ENCODE peak calls at places on chromosomes 11 and 22, in eight cellular contexts. F is MM.1S, Q is sigmoid colon, C is brain microvascular endothelial cell, I is heart right ventricle, W is pancreas, S is PC-9, U is A673. G is an unnamed sample. For H3K27me3, the result is how much of the 10 kb centered on the place peaks cover.

GRCh38 chr11:85765835-85766234 is 45.1 kb downstream of the SYTL2 start:
- DNase-seq in W (no peak), U (no peak), F (no peak), C (no peak), Q (no peak), S (no peak), I (no peak), G (no peak)

GRCh38 chr22:28074526-28074925 is 155.5 kb upstream of the PITPNB start:
- DNase-seq in F (no peak), W (no peak), S (no peak), Q (no peak), C (no peak), I (peak), U (no peak), G (no peak)

GRCh38 chr22:38007330-38007902 is 23.1 kb upstream of the SOX10 start:
- DNase-seq in C (no peak), S (no peak), U (no peak), I (no peak), W (peak), Q (no peak), F (no peak), G (no peak)

GRCh38 chr11:105073486-105074200 is 28.5 kb upstream of the CARD16 start:
- DNase-seq in Q (no peak), S (no peak), U (peak), C (no peak), W (no peak), F (no peak), I (no peak), G (no peak)

GRCh38 chr11:42770444-42771065 is 541.2 kb upstream of the API5 start:
- DNase-seq in I (no peak), U (peak), Q (no peak), S (no peak), C (no peak), F (peak), W (no peak), G (no peak)

GRCh38 chr11:118975771-118976709 is 4.5 kb downstream of the FOXR1 start:
- DNase-seq in Q (no peak), U (peak), F (no peak), W (no peak), I (no peak), S (no peak), C (no peak), G (no peak)

GRCh38 chr22:24424901-24425775 is 2.3 kb upstream of the ADORA2A start:
- DNase-seq in U (no peak), S (no peak), C (no peak), I (peak), F (no peak), W (no peak), Q (no peak), G (no peak)

GRCh38 chr11:130523609-130524008 is 75.2 kb downstream of the ADAMTS15 start:
- DNase-seq in F (no peak), I (peak), S (no peak), Q (peak), C (peak), W (no peak), U (no peak), G (no peak)

GRCh38 chr11:80505771-80506170 is 1064.9 kb upstream of the TENM4 start:
- DNase-seq in S (peak), U (no peak), W (no peak), C (no peak), Q (no peak), I (no peak), F (no peak), G (no peak)

GRCh38 chr11:46906596-46906995 is 11.8 kb downstream of the LRP4 start:
- DNase-seq in F (no peak), S (no peak), I (no peak), Q (no peak), C (peak), U (no peak), W (no peak), G (no peak)

GRCh38 chr11:8263769-8264410 is at the start of gene LMO1:
- DNase-seq in S (peak), I (peak), W (peak), Q (peak), F (peak), C (peak), U (peak), G (peak)

GRCh38 chr11:36775157-36775556 is 177.1 kb upstream of the RAG2 start:
- DNase-seq in C (no peak), I (no peak), Q (no peak), F (no peak), U (no peak), S (no peak), W (no peak), G (no peak)

GRCh38 chr11:110435780-110436717 is 6.3 kb downstream of the FDX1 start:
- DNase-seq in F (no peak), W (no peak), U (no peak), S (no peak), C (peak), Q (no peak), I (no peak), G (peak)

GRCh38 chr11:122671270-122671906 is 15.9 kb downstream of the UBASH3B start:
- DNase-seq in F (no peak), I (no peak), U (no peak), S (no peak), C (peak), Q (no peak), W (no peak), G (no peak)

GRCh38 chr11:44894217-44894617 is 56.5 kb downstream of the TP53I11 start:
- DNase-seq in U (peak), I (peak), S (peak), F (peak), C (peak), W (peak), Q (peak), G (no peak)

GRCh38 chr11:119529063-119529845 is 106.3 kb upstream of the THY1 start:
- DNase-seq in U (no peak), I (no peak), Q (peak), F (no peak), C (no peak), S (no peak), W (no peak), G (no peak)

GRCh38 chr11:112421854-112422253 is 161.2 kb upstream of the PLET1 start:
- DNase-seq in Q (no peak), I (no peak), S (no peak), C (no peak), U (no peak), F (no peak), W (no peak), G (no peak)

GRCh38 chr11:8081591-8082021 is 595 bp downstream of the TUB start:
- DNase-seq in W (no peak), C (no peak), Q (no peak), U (no peak), S (no peak), I (no peak), F (no peak), G (no peak)

GRCh38 chr22:46574993-46575914 is 37.8 kb upstream of the CELSR1 start:
- DNase-seq in I (peak), Q (peak), S (peak), F (peak), C (no peak), W (peak), U (no peak), G (no peak)

GRCh38 chr22:38338772-38339379 is 21.6 kb upstream of the CSNK1E start:
- DNase-seq in U (no peak), S (no peak), C (no peak), W (peak), F (no peak), Q (peak), I (no peak), G (no peak)

GRCh38 chr11:77146261-77147035 is 18.4 kb downstream of the MYO7A start:
- DNase-seq in C (no peak), I (peak), F (no peak), W (no peak), S (no peak), Q (no peak), U (no peak), G (no peak)

GRCh38 chr22:34709641-34710040 is 356.3 kb upstream of the ISX start:
- DNase-seq in U (no peak), S (peak), F (no peak), W (no peak), C (no peak), I (no peak), Q (no peak), G (no peak)

GRCh38 chr11:33347490-33348125 is 90.4 kb downstream of the HIPK3 start:
- DNase-seq in F (no peak), I (no peak), S (no peak), C (no peak), W (no peak), Q (no peak), U (no peak), G (no peak)

GRCh38 chr22:43118953-43119458 is 8.5 kb downstream of the BIK start:
- DNase-seq in I (no peak), Q (no peak), F (no peak), C (peak), S (no peak), U (no peak), W (no peak), G (no peak)

GRCh38 chr22:41501209-41501608 is 32.3 kb downstream of the ACO2 start:
- DNase-seq in U (peak), F (no peak), C (no peak), S (no peak), Q (no peak), I (no peak), W (no peak), G (no peak)

GRCh38 chr11:86978756-86979608 is 23.8 kb upstream of the FZD4 start:
- DNase-seq in Q (no peak), S (no peak), F (peak), U (peak), I (no peak), W (no peak), C (peak), G (no peak)

GRCh38 chr11:8604078-8604723 is 10.2 kb upstream of the STK33 start:
- DNase-seq in I (peak), F (peak), Q (peak), U (peak), C (peak), W (peak), S (peak), G (peak)

GRCh38 chr22:47914481-47915097 is 1152.1 kb downstream of the TBC1D22A start:
- DNase-seq in S (no peak), U (peak), F (no peak), I (no peak), W (no peak), Q (no peak), C (no peak), G (no peak)

GRCh38 chr11:10327254-10327653 is 22.4 kb downstream of the ADM start:
- DNase-seq in U (peak), W (no peak), I (no peak), F (no peak), Q (no peak), C (peak), S (no peak), G (no peak)

GRCh38 chr11:61732705-61733104 is 19.7 kb upstream of the MYRF start:
- DNase-seq in W (peak), I (no peak), C (no peak), F (no peak), S (no peak), Q (no peak), U (no peak), G (no peak)

DNA sequence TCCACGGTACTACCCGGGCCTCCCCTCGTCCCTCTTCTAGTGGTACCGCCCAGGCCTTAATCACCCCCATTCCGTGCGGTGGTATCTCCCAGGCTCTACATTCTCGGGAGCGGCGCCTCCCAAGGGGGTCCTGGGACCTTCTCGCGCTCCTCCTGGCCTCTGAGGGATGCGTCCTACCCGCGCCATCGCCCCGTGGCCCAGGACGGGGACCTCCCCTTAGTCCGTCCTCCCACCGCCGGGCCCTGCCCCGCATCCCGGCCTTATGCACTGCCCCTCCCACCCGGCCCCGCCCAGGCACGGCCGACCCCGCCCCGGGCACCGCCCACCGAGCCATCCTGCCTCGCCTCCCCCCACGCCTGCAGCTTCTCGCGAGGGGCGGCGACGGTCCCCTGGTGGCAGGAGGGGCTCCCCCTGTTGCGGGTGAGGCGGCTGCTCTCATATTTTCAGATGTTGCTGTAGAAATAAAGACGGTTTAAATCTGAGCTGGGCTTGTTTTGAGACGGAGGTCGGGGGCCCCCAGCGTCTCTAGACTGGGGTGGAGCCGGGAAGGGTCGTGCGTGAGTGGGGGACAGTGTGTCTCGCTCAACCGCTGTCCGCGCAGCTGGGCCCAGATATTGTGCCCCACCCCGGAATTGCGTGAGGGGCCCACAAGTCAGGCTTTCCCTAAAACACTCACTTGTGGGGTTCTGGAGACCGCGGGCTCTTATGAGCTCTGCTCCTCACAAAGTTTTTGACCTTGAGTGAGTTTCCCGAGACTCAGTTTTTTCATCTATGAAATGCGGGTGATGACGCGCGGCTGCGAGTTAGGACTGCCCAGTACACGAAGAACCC is 845 bp upstream of the RAB1B start:
- DNase-seq in C (peak), U (peak), S (peak), I (peak), W (peak), Q (peak), F (peak), G (no peak)
- TF ChIP-seq CTCF in C (peak), U (peak), S (peak), I (peak), W (no peak), Q (no peak), F (no peak), G (no peak)

DNA sequence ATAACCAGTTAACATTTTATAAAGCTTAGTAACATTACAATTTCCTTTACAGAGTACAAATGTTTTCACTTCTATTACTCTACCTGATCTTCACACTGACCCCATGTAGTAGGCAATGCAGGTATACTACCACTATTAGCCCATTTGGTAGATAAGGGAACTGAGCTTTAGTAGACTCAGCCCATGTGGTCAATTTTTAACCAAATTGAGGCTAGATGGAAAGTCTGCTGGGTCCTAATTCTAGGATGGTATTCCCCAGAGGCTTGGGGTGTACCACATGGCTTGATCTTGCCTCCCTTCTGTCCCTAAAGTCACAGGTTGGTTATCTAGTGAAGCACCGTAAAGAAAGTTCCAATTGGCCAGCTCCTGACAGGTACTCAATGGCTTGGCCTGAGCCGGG is 48.2 kb downstream of the NRXN2 start:
- DNase-seq in W (no peak), F (no peak), U (no peak), I (no peak), S (no peak), Q (no peak), C (no peak), G (no peak)
- H3K4me3 ChIP-seq in W (no peak), F (no peak), U (no peak), I (no peak), S (no peak), Q (no peak), C (no peak), G (no peak)

GRCh38 chr22:19150482-19151328 is 613 bp upstream of the GSC2 start:
- DNase-seq in C (no peak), F (no peak), U (no peak), S (no peak), W (no peak), Q (no peak), I (no peak), G (no peak)
- H3K27me3 ChIP-seq in C (half or more), F (half or more), U (half or more), S (under half), W (under half), Q (half or more), I (half or more), G (half or more)

GRCh38 chr11:78586452-78587046 is 11.9 kb upstream of the NARS2 start:
- DNase-seq in I (no peak), Q (no peak), C (no peak), F (peak), U (peak), S (no peak), W (no peak), G (no peak)
- TF ChIP-seq CTCF in I (peak), Q (no peak), C (peak), F (peak), U (peak), S (peak), W (peak), G (peak)

GRCh38 chr11:12827929-12828812 is 153.9 kb downstream of the TEAD1 start:
- DNase-seq in S (peak), Q (no peak), C (peak), F (peak), U (peak), I (no peak), W (no peak), G (peak)
- H3K4me3 ChIP-seq in S (peak), Q (no peak), C (peak), F (peak), U (peak), I (peak), W (peak), G (peak)

GRCh38 chr11:127000991-127001390 is 421 bp upstream of the KIRREL3 start:
- DNase-seq in C (no peak), Q (no peak), I (no peak), W (no peak), F (no peak), U (no peak), S (no peak), G (no peak)
- H3K27me3 ChIP-seq in C (under half), Q (half or more), I (half or more), W (under half), F (under half), U (half or more), S (half or more), G (under half)

GRCh38 chr11:58058276-58059010 is 27.7 kb downstream of the OR6Q1 start:
- DNase-seq in C (peak), U (no peak), F (no peak), W (peak), Q (no peak), I (peak), S (no peak), G (no peak)

GRCh38 chr11:58061813-58062212 is 31.1 kb downstream of the OR6Q1 start:
- DNase-seq in C (peak), F (no peak), S (no peak), W (no peak), Q (no peak), I (no peak), U (no peak), G (peak)

GRCh38 chr11:58060535-58060934 is 29.8 kb downstream of the OR6Q1 start:
- DNase-seq in F (no peak), S (no peak), W (no peak), C (no peak), U (no peak), Q (no peak), I (no peak), G (no peak)

GRCh38 chr11:58059011-58059358 is 28.2 kb downstream of the OR6Q1 start:
- DNase-seq in W (no peak), F (no peak), Q (no peak), U (no peak), S (no peak), I (no peak), C (peak), G (no peak)

DNA sequence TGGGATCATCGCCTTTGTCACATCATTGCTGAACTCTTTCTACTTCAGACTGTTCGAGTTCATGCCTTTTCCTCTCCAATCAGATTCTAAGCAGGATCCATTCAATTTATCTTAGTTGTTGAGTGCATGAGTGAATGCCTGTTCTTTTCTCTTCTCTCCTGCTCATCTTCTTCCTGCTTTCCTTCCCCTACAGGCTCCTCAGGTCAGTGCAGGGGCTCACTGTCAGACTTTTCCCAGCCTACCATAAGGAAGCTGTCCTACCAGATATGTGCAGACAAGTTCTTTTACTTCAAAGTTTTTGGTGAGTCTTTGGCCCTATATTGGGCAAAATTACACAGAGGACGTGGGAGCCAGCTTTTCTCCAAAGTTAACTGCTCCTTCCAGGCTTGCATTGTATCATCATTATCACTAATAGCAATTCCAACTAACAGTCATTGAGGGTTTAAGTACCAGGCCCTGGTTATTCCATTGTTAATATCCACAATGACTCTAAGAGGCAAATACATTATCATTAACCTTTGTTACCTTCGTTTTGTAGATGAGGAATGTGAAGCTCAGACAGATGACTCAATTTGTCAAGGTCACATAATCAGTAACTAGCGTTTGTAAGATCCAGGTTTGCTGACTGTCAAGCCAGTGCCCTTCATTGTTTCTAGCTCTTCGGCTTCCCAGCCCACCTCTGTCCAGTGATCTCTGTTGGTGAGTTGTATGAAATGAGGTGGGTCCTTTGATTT is 30.4 kb downstream of the OR6Q1 start:
- DNase-seq in F (no peak), I (no peak), W (no peak), Q (no peak), U (no peak), S (no peak), C (no peak), G (no peak)
- TF ChIP-seq CTCF in F (no peak), I (no peak), W (no peak), Q (no peak), U (no peak), S (no peak), C (peak), G (peak)

DNA sequence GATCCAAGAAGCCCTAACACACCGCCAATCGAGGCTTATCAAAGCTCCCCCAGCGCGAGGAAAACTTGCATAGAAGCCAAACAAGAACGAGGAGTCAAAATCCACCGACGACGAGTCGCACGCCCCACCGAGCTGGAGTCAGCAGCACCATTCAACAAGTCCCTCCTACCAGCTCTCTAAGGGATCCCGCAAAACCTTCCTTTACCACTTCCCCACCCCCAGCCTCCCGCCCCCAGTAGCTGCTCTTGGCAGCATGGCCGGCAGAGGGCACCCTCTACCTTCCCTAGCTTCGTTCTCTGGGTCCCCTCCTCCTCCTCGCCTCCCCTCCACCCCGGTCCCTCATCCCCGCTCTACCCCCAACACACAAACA is 1.4 kb downstream of the BDNF start:
- DNase-seq in U (peak), W (peak), I (peak), S (peak), F (peak), C (peak), Q (peak), G (no peak)
- H3K4me3 ChIP-seq in U (peak), W (no peak), I (peak), S (peak), F (peak), C (peak), Q (peak), G (peak)

GRCh38 chr11:75087319-75088055 is 9.2 kb downstream of the OR2AT4 start:
- DNase-seq in F (no peak), S (no peak), Q (no peak), U (no peak), C (no peak), W (no peak), I (no peak), G (no peak)
- H3K27me3 ChIP-seq in F (under half), S (under half), Q (under half), U (under half), C (under half), W (under half), I (under half), G (under half)